ENCODE peak calls at places on chromosomes 16 and 17, in six cellular contexts. H is mesenchymal stem cell, R is IMR-90, E is H1, K is H9, T is neuronal stem cell. Z is an unnamed sample.

GRCh38 chr16:89063768-89064320 is 29.8 kb upstream of the ACSF3 start:
- DNase-seq in T (no peak), R (no peak), E (no peak), K (no peak), H (no peak), Z (no peak)

GRCh38 chr17:32723310-32723955 is 153.5 kb downstream of the MYO1D start:
- DNase-seq in T (no peak), R (peak; percentile 7), H (peak; percentile 10), K (no peak), E (no peak), Z (no peak)

GRCh38 chr17:82358467-82359350 is at the start of gene TEX19:
- DNase-seq in K (peak; percentile 62), T (no peak), R (no peak), E (no peak), H (peak; percentile 40), Z (no peak)

GRCh38 chr16:64450170-64450569 is 671.7 kb downstream of the CDH11 start:
- DNase-seq in K (no peak), T (no peak), H (no peak), R (peak; percentile 30), E (no peak), Z (no peak)

GRCh38 chr16:11016993-11017392 is 72.6 kb downstream of the CLEC16A start:
- DNase-seq in K (no peak), R (peak; percentile 58), H (peak; percentile 76), E (no peak), T (no peak), Z (no peak)

GRCh38 chr17:55348749-55349354 is 72.8 kb downstream of the MMD start:
- DNase-seq in K (peak; percentile 58), H (peak; percentile 56), E (peak; percentile 57), T (peak; percentile 33), R (peak; percentile 43), Z (peak; percentile 22)

GRCh38 chr17:82005701-82006348 is 16.9 kb downstream of the CENPX start:
- DNase-seq in R (no peak), T (no peak), E (no peak), H (no peak), K (no peak), Z (peak; percentile 48)

GRCh38 chr16:19463468-19464315 is 46.0 kb downstream of the TMC5 start:
- DNase-seq in T (no peak), R (no peak), K (no peak), E (no peak), H (no peak), Z (peak; percentile 87)

GRCh38 chr17:36728030-36728991 is 126.9 kb downstream of the MRM1 start:
- DNase-seq in K (no peak), H (no peak), R (no peak), T (no peak), E (no peak), Z (no peak)

GRCh38 chr16:2531696-2532493 is 687 bp upstream of the CEMP1 start:
- DNase-seq in K (peak; percentile 98), H (peak; percentile 98), T (peak; percentile 95), E (peak; percentile 95), R (peak; percentile 95), Z (peak; percentile 99)

GRCh38 chr17:64163468-64163867 is 33.5 kb upstream of the ERN1 start:
- DNase-seq in T (no peak), E (no peak), K (no peak), H (no peak), R (no peak), Z (no peak)

GRCh38 chr16:9816644-9817043 is 365.6 kb downstream of the GRIN2A start:
- DNase-seq in E (no peak), K (no peak), H (no peak), R (no peak), T (no peak), Z (no peak)

GRCh38 chr16:81482329-81483063 is 37.9 kb downstream of the CMIP start:
- DNase-seq in T (no peak), K (no peak), H (no peak), R (no peak), E (no peak), Z (peak; percentile 51)

GRCh38 chr17:37116802-37117201 is 168.0 kb downstream of the AATF start:
- DNase-seq in H (no peak), T (no peak), E (no peak), R (no peak), K (peak; percentile 24), Z (no peak)

GRCh38 chr16:87581867-87582220 is 20.5 kb upstream of the JPH3 start:
- DNase-seq in R (peak; percentile 98), E (no peak), K (no peak), T (no peak), H (peak; percentile 99), Z (peak; percentile 43)

GRCh38 chr17:44117351-44117750 is 6.1 kb downstream of the HDAC5 start:
- DNase-seq in K (no peak), H (no peak), E (no peak), T (no peak), R (no peak), Z (no peak)

GRCh38 chr16:1989826-1990335 is at the start of gene SYNGR3:
- DNase-seq in H (no peak), R (no peak), E (peak; percentile 72), K (no peak), T (no peak), Z (peak; percentile 37)

GRCh38 chr16:81451753-81452680 is 7.4 kb downstream of the CMIP start:
- DNase-seq in T (no peak), K (no peak), R (peak; percentile 11), H (no peak), E (no peak), Z (peak; percentile 20)

GRCh38 chr17:21756856-21757619 is 64.7 kb downstream of the KCNJ18 start:
- DNase-seq in E (no peak), R (no peak), T (no peak), K (no peak), H (no peak), Z (no peak)
- H3K14ac ChIP-seq in E (no peak overlapping the region), R (no peak overlapping the region), T (no peak overlapping the region), K (no peak overlapping the region), H (no peak overlapping the region), Z (no peak overlapping the region)

DNA sequence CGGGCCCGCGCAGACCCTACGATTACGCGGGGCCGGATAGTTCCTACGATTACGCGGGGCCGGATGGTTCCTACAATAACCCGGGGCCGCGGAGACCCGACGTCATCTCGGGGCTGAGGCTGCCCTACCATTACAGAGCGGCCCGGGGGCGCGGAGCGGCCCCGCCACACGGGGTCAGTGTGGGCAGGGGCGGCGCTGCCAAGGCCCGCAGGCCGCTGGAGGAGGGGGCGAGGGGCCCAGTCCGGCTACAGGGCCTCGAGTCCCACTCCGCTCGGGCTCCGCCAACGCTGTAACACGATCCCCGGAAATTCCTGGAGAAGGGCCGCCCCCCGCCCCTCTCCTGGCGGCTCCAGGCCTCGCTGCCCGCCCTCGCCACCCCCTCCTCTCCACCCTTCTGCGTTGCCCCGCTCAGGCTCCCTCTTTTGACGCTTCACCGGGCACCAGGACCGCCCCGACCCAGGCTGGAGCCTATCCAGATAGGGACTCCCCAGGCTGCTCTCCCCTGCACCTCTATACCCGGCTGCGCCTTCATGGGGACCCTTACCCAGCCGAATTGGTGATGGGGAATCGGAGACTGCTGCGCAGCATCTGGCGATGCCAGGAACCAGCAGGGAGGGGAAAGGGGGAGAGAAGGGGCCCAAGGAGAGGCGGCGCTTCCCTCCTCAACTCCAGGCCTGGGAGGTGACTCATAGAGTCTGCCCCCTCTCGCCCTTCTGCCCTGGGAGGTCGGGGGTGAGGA is at the start of gene RAB34:
- DNase-seq in H (peak; percentile 94), K (peak; percentile 99), E (peak; percentile 92), T (peak; percentile 92), R (peak; percentile 89), Z (peak; percentile 24)
- H3K18ac ChIP-seq in H (peak within 1 kb of the TSS; percentile 98), K (peak within 1 kb of the TSS; percentile 83), E (peak within 1 kb of the TSS; percentile 99), T (peak within 1 kb of the TSS; percentile 97), R (peak within 1 kb of the TSS; percentile 98), Z (peak within 1 kb of the TSS; percentile 97)

DNA sequence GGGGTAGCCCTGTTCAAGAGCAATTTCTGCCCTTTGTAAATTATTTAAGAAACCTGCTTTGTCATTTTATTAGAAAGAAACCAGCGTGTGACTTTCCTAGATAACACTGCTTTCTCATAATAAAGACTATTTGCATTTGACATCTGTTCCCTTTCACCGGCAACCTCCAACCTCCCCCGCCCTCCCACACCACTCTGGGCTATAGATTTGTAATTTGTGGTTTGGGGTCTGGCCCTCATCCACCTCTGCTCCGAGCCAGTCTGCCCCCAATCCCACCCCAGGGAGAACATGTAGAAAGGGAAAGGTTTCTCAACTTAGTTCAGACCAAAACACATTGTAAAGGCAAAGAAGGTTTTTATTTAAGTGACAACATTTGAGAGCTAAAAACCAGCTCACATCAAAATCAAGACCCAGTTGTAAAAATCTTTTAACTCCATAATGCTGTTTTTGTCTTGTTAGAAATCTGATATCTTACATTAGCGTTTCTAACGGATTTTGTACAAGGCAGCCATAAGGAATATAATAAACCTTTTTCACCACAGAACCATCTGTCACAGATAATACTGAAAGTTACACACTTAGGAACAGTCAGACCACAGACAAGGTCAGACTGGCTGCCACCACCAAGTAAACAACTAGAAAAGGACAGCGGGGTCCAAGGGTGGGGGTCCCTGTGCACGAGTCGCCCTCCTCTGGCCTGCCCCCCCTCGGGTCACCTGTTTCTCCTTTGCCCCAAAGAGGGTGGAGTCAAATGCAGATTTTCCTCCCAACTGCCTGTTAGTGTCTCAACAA is 6.9 kb downstream of the PIMREG start:
- DNase-seq in E (no peak), K (no peak), H (no peak), R (no peak), T (no peak), Z (no peak)
- H3K14ac ChIP-seq in E (no peak overlapping the region), K (no peak overlapping the region), H (no peak overlapping the region), R (no peak overlapping the region), T (no peak overlapping the region), Z (no peak overlapping the region)

GRCh38 chr17:57085448-57086068 is 512 bp downstream of the AKAP1 start:
- DNase-seq in E (peak; percentile 55), H (peak; percentile 71), T (peak; percentile 62), K (peak; percentile 71), R (peak; percentile 23), Z (peak; percentile 51)
- H3K18ac ChIP-seq in E (peak overlapping the region; percentile 20), H (peak overlapping the region; percentile 82), T (peak overlapping the region; percentile 88), K (no peak overlapping the region), R (no peak overlapping the region), Z (no peak overlapping the region)

DNA sequence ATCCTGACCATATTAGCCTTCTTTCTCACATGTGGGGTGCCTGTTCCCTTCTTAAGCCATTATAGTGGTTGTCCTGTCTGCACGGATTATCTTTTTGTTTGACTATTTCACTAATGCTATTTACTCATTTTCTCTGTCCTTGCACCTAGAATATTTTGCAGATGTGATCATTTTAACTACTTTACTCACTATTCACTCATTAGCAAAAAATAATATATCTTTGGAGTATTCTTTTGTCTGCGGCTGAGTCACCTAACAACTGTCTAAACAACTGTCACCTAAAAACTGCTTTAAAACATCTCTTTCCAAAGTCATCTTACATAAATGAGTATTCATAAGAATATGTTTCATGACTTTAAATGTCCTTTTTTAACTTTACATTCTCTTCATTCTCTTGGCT is 87.4 kb downstream of the KCNJ2 start:
- DNase-seq in E (no peak), R (no peak), H (no peak), K (no peak), T (no peak), Z (no peak)
- H3K14ac ChIP-seq in E (no peak overlapping the region), R (no peak overlapping the region), H (no peak overlapping the region), K (no peak overlapping the region), T (no peak overlapping the region), Z (no peak overlapping the region)